ENCODE peak calls at places on chromosome 7, in seven cellular contexts. N is neuronal stem cell, B is IMR-90, Z is H1, J is H9, I is mesendoderm, F is trophoblast cell. Q is an unnamed sample.

GRCh38 chr7:141945356-141945755 is 1.4 kb downstream of the CLEC5A start:
- DNase-seq in J (no peak), N (no peak), Z (no peak), I (no peak), B (no peak), F (peak; percentile 70), Q (no peak)

GRCh38 chr7:158110661-158111555 is 476.7 kb downstream of the PTPRN2 start:
- DNase-seq in Z (no peak), N (no peak), J (peak; percentile 89), I (peak; percentile 67), B (no peak), F (no peak), Q (no peak)

GRCh38 chr7:115410972-115411686 is 489.2 kb downstream of the MDFIC start:
- DNase-seq in F (peak; percentile 1), I (no peak), N (no peak), J (no peak), B (no peak), Z (no peak), Q (no peak)

GRCh38 chr7:142150869-142151268 is 39.4 kb downstream of the MGAM2 start:
- DNase-seq in J (no peak), Z (no peak), F (no peak), N (no peak), B (no peak), I (no peak), Q (no peak)

GRCh38 chr7:155466814-155467675 is 9.1 kb downstream of the EN2 start:
- DNase-seq in N (peak; percentile 82), B (no peak), Z (no peak), I (peak; percentile 94), J (peak; percentile 90), F (no peak), Q (no peak)

GRCh38 chr7:1046722-1047679 is 2.7 kb downstream of the GPR146 start:
- DNase-seq in B (no peak), Z (no peak), N (no peak), J (no peak), I (no peak), F (peak; percentile 93), Q (no peak)

GRCh38 chr7:24778543-24779282 is 21.4 kb upstream of the GSDME start:
- DNase-seq in F (peak; percentile 47), J (no peak), Z (no peak), B (peak; percentile 95), N (no peak), I (no peak), Q (peak; percentile 67)

GRCh38 chr7:158310924-158311713 is 276.5 kb downstream of the PTPRN2 start:
- DNase-seq in Z (no peak), B (no peak), I (no peak), N (no peak), J (peak; percentile 11), F (no peak), Q (no peak)

GRCh38 chr7:6160191-6160623 is 112.2 kb downstream of the CYTH3 start:
- DNase-seq in Z (no peak), J (peak; percentile 84), F (peak; percentile 53), I (peak; percentile 73), B (peak; percentile 65), N (peak; percentile 33), Q (peak; percentile 66)

GRCh38 chr7:125316451-125316850 is 386.8 kb upstream of the POT1 start:
- DNase-seq in I (peak; percentile 98), N (peak; percentile 35), B (no peak), J (peak; percentile 91), Z (peak; percentile 68), F (peak; percentile 3), Q (peak; percentile 37)

GRCh38 chr7:96989241-96989858 is 16.0 kb upstream of the DLX6 start:
- DNase-seq in F (no peak), B (no peak), Z (no peak), J (peak; percentile 61), I (peak; percentile 59), N (peak; percentile 15), Q (no peak)

GRCh38 chr7:30898411-30898810 is 13.2 kb upstream of the AQP1 start:
- DNase-seq in F (no peak), Z (no peak), J (no peak), B (no peak), I (no peak), N (no peak), Q (no peak)

GRCh38 chr7:109284943-109285342 is 715.3 kb downstream of the DNAJB9 start:
- DNase-seq in F (peak; percentile 49), I (no peak), J (no peak), Z (no peak), B (no peak), N (no peak), Q (no peak)
- H2BK5ac ChIP-seq in F (no peak overlapping the region), I (no peak overlapping the region), J (no peak overlapping the region), Z (no peak overlapping the region), B (no peak overlapping the region), N (no peak overlapping the region), Q (no peak overlapping the region)

GRCh38 chr7:102046373-102047117 is 229.1 kb downstream of the CUX1 start:
- DNase-seq in B (peak; percentile 25), F (no peak), I (no peak), Z (no peak), N (no peak), J (no peak), Q (no peak)

GRCh38 chr7:102045681-102046372 is 228.4 kb downstream of the CUX1 start:
- DNase-seq in B (no peak), I (no peak), N (no peak), J (no peak), Z (no peak), F (peak; percentile 13), Q (no peak)

GRCh38 chr7:102047167-102047566 is 229.7 kb downstream of the CUX1 start:
- DNase-seq in B (no peak), N (no peak), J (no peak), I (no peak), F (no peak), Z (no peak), Q (no peak)

GRCh38 chr7:102050864-102051460 is 233.5 kb downstream of the CUX1 start:
- DNase-seq in I (no peak), B (no peak), Z (no peak), N (no peak), J (no peak), F (no peak), Q (no peak)

GRCh38 chr7:102049765-102050164 is 232.3 kb downstream of the CUX1 start:
- DNase-seq in N (no peak), J (no peak), I (peak; percentile 52), B (no peak), F (no peak), Z (no peak), Q (no peak)
- H2BK5ac ChIP-seq in N (no peak overlapping the region), J (no peak overlapping the region), I (no peak overlapping the region), B (no peak overlapping the region), F (no peak overlapping the region), Z (no peak overlapping the region), Q (no peak overlapping the region)

GRCh38 chr7:40350100-40350499 is 215.3 kb downstream of the SUGCT start:
- DNase-seq in I (no peak), Z (no peak), F (no peak), N (no peak), B (no peak), J (no peak), Q (no peak)
- H2BK5ac ChIP-seq in I (no peak overlapping the region), Z (no peak overlapping the region), F (no peak overlapping the region), N (no peak overlapping the region), B (no peak overlapping the region), J (no peak overlapping the region), Q (no peak overlapping the region)

DNA sequence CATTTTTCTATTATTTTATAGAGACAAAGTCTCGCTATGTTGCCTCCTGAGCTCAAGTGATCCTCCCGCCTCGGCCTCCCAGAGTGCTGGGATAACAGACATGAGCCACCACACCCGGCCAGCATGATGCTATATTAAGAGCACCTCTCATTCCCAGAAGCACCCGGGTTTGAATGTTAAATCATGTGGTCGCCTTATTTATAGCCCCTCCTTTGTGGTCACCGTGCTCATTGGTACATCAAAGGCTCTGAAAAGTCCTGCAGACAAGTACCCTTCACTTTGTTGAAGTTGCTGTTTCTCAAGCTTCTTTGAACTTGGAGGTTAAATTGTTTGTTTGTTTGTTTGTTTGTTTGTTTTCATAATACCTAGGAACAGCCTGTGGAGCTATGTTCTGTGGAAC is 40.0 kb downstream of the CLIP2 start:
- DNase-seq in N (no peak), B (no peak), F (no peak), J (no peak), I (no peak), Z (no peak), Q (no peak)
- H2BK5ac ChIP-seq in N (no peak overlapping the region), B (no peak overlapping the region), F (no peak overlapping the region), J (no peak overlapping the region), I (no peak overlapping the region), Z (no peak overlapping the region), Q (no peak overlapping the region)

DNA sequence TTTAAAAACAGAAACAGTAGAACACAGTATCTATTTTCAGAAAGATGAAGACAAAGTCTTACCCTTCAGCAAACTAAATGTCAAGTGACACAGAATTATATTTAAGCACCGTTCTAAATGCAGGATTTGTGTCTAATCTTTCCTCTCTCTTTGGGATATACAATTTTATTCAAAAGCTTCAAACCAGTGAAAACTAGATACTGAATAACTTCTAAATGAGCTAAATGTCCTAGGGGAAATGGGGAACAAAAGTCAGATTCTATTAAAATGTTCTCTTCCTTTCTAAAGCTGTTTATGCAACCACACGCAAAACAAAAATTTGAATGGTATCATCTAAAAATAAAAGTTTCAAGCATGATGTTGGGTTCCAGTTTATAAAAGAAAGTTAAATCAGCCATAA is 136.4 kb upstream of the AOAH start:
- DNase-seq in I (no peak), F (no peak), B (no peak), J (no peak), Z (no peak), N (no peak), Q (no peak)
- H2BK5ac ChIP-seq in I (no peak overlapping the region), F (no peak overlapping the region), B (no peak overlapping the region), J (no peak overlapping the region), Z (no peak overlapping the region), N (no peak overlapping the region), Q (no peak overlapping the region)

GRCh38 chr7:12031186-12031585 is 179.9 kb upstream of the TMEM106B start:
- DNase-seq in F (peak; percentile 12), N (no peak), I (no peak), J (no peak), Z (no peak), B (peak; percentile 6), Q (no peak)

GRCh38 chr7:12025246-12025645 is 185.8 kb upstream of the TMEM106B start:
- DNase-seq in N (no peak), I (no peak), F (peak; percentile 23), J (no peak), B (peak; percentile 23), Z (no peak), Q (peak; percentile 21)

GRCh38 chr7:12031638-12032037 is 179.5 kb upstream of the TMEM106B start:
- DNase-seq in F (peak; percentile 30), I (peak; percentile 94), Z (no peak), J (peak; percentile 27), N (no peak), B (peak; percentile 64), Q (peak; percentile 38)

GRCh38 chr7:12030116-12030515 is 181.0 kb upstream of the TMEM106B start:
- DNase-seq in B (peak; percentile 39), F (peak; percentile 95), N (no peak), J (peak; percentile 17), Z (no peak), I (peak; percentile 87), Q (peak; percentile 26)

DNA sequence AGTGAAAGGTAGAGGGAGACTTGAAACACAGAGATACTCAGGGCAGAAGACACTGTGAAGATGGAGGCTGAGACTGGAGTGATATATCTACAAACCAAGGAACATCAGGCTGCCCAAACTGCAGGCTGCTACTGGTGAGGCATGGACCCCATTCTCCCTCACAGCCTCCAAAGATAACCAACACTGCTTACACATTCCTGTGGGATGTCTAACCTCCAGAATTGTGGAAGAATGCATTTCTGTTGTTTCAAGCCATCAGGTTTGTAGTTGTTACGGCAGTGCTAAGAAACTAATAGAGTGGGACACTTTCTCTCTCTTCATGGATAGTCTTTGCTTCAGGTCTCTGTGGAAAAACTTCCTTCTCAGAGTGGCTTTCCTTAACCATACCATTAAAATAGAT is 182.6 kb upstream of the TMEM106B start:
- DNase-seq in J (no peak), F (peak; percentile 56), B (peak; percentile 64), I (no peak), N (no peak), Z (no peak), Q (peak; percentile 24)
- H2BK5ac ChIP-seq in J (no peak overlapping the region), F (no peak overlapping the region), B (no peak overlapping the region), I (no peak overlapping the region), N (no peak overlapping the region), Z (no peak overlapping the region), Q (peak overlapping the region; percentile 81)

Q was measured in mesenchymal stem cell.